ENCODE peak calls at places on chromosomes 1 and 21, in nine cellular contexts. A, H, U, C, D, O, Q, T and J are unnamed samples.
A peak's percentile ranks its signal among the peaks of the same experiment; 100 is the strongest.

GRCh38 chr1:14835725-14836124 is 237.2 kb downstream of the KAZN start:
- DNase-seq in H (no peak), Q (no peak), O (no peak), C (no peak), A (peak; percentile 32), U (no peak), T (no peak), D (no peak), J (no peak)

GRCh38 chr1:57133686-57134085 is 167.9 kb upstream of the C8B start:
- DNase-seq in A (peak; percentile 69), O (no peak), D (no peak), U (no peak), Q (no peak), T (no peak), H (no peak), C (no peak), J (no peak)

GRCh38 chr1:8082945-8083344 is 56.8 kb upstream of the ERRFI1 start:
- DNase-seq in C (no peak), T (no peak), D (no peak), H (no peak), Q (no peak), A (peak; percentile 76), O (no peak), U (no peak), J (peak; percentile 26)

GRCh38 chr1:1304331-1305299 is 3.1 kb downstream of the ACAP3 start:
- DNase-seq in A (peak; percentile 89), C (no peak), U (peak; percentile 78), T (no peak), O (peak; percentile 61), D (peak; percentile 98), H (no peak), Q (no peak), J (peak; percentile 80)

GRCh38 chr1:91011726-91012125 is 10.1 kb downstream of the ZNF644 start:
- DNase-seq in U (no peak), T (no peak), C (no peak), H (no peak), Q (no peak), O (no peak), D (no peak), A (peak; percentile 66), J (no peak)

GRCh38 chr1:215807926-215808325 is 240.8 kb downstream of the KCTD3 start:
- DNase-seq in H (no peak), D (no peak), C (no peak), Q (no peak), U (no peak), O (no peak), T (no peak), A (peak; percentile 52), J (no peak)

GRCh38 chr1:215475719-215476525 is 91.2 kb upstream of the KCTD3 start:
- DNase-seq in U (no peak), D (no peak), Q (no peak), H (no peak), T (no peak), O (no peak), A (peak; percentile 85), C (no peak), J (no peak)

GRCh38 chr1:69911301-69911801 is 294.0 kb downstream of the LRRC40 start:
- DNase-seq in C (no peak), D (no peak), T (no peak), U (no peak), A (peak; percentile 88), O (no peak), Q (no peak), H (no peak), J (no peak)

GRCh38 chr1:66624412-66625060 is 90.6 kb downstream of the SGIP1 start:
- DNase-seq in D (no peak), U (no peak), H (no peak), A (peak; percentile 88), O (no peak), T (no peak), Q (no peak), C (no peak), J (no peak)

GRCh38 chr1:41632788-41633575 is 148.5 kb upstream of the EDN2 start:
- DNase-seq in T (no peak), A (no peak), D (no peak), U (no peak), O (no peak), Q (no peak), C (no peak), H (no peak), J (no peak)

GRCh38 chr1:25360596-25361581 is 22.8 kb downstream of the TMEM50A start:
- DNase-seq in O (no peak), Q (no peak), A (peak; percentile 85), U (no peak), H (no peak), C (no peak), T (no peak), D (no peak), J (no peak)

GRCh38 chr21:33767960-33768359 is 125.7 kb downstream of the ITSN1 start:
- DNase-seq in H (no peak), T (no peak), C (no peak), Q (no peak), D (no peak), U (no peak), A (peak; percentile 3), O (no peak), J (no peak)

GRCh38 chr1:204255225-204255624 is 41.4 kb upstream of the GOLT1A start:
- DNase-seq in T (no peak), U (no peak), H (no peak), C (no peak), Q (no peak), O (peak; percentile 63), A (no peak), D (peak; percentile 4), J (no peak)

GRCh38 chr1:236280438-236281285 is 1.1 kb downstream of the ERO1B start:
- DNase-seq in H (no peak), D (peak; percentile 51), Q (peak; percentile 25), O (no peak), C (no peak), T (no peak), U (peak; percentile 12), A (no peak), J (no peak)

GRCh38 chr1:42939216-42939615 is 19.5 kb downstream of the SLC2A1 start:
- DNase-seq in D (peak; percentile 78), A (no peak), H (no peak), O (no peak), C (no peak), U (peak; percentile 47), Q (no peak), T (no peak), J (no peak)

GRCh38 chr1:60296794-60297193 is 223.2 kb upstream of the C1orf87 start:
- DNase-seq in C (no peak), T (no peak), H (no peak), A (no peak), O (no peak), U (no peak), Q (no peak), D (no peak), J (no peak)

GRCh38 chr1:77768006-77768405 is 8.4 kb upstream of the USP33 start:
- DNase-seq in Q (no peak), D (no peak), A (peak; percentile 18), H (no peak), U (no peak), C (no peak), T (no peak), O (no peak), J (no peak)

GRCh38 chr1:167095368-167095767 is 1.5 kb downstream of the STYXL2 start:
- DNase-seq in O (no peak), A (peak; percentile 63), H (no peak), Q (no peak), C (no peak), D (no peak), T (no peak), U (no peak), J (no peak)

GRCh38 chr1:204456826-204457361 is 37.7 kb downstream of the PIK3C2B start:
- DNase-seq in U (no peak), O (no peak), C (no peak), H (no peak), Q (no peak), A (no peak), T (no peak), D (no peak), J (peak; percentile 56)

GRCh38 chr1:186213225-186213607 is 161.8 kb downstream of the TPR start:
- DNase-seq in Q (no peak), H (no peak), T (no peak), A (no peak), U (no peak), O (no peak), D (no peak), C (no peak), J (no peak)

GRCh38 chr1:88983791-88984552 is 8.5 kb downstream of the KYAT3 start:
- DNase-seq in U (no peak), D (peak; percentile 84), Q (peak; percentile 30), C (no peak), H (no peak), A (peak; percentile 71), O (no peak), T (no peak), J (no peak)

GRCh38 chr21:41971891-41972290 is 18.1 kb upstream of the C2CD2 start:
- DNase-seq in Q (no peak), D (no peak), U (no peak), C (no peak), H (no peak), T (no peak), O (no peak), A (no peak), J (no peak)

GRCh38 chr1:198267056-198267455 is 110.3 kb downstream of the NEK7 start:
- DNase-seq in T (no peak), O (no peak), A (no peak), U (no peak), C (no peak), H (no peak), Q (no peak), D (no peak), J (no peak)

GRCh38 chr1:242212401-242212800 is 213.5 kb upstream of the MAP1LC3C start:
- DNase-seq in T (no peak), O (peak; percentile 61), D (no peak), U (no peak), C (no peak), Q (no peak), H (no peak), A (no peak), J (no peak)

GRCh38 chr1:31977361-31978131 is 36.1 kb upstream of the KHDRBS1 start:
- DNase-seq in C (no peak), O (peak; percentile 67), T (no peak), D (no peak), Q (no peak), H (no peak), U (no peak), A (peak; percentile 65), J (no peak)

GRCh38 chr1:1431845-1432565 is 3.5 kb upstream of the VWA1 start:
- DNase-seq in O (peak; percentile 25), T (no peak), C (no peak), H (no peak), A (no peak), D (peak; percentile 62), Q (no peak), U (peak; percentile 70), J (peak; percentile 75)

GRCh38 chr1:204077979-204078696 is 5.2 kb downstream of the SOX13 start:
- DNase-seq in Q (no peak), O (peak; percentile 76), A (no peak), H (no peak), C (no peak), D (peak; percentile 96), T (no peak), U (no peak), J (no peak)

GRCh38 chr1:165828103-165828558 is 717 bp downstream of the UCK2 start:
- DNase-seq in C (no peak), O (peak; percentile 40), U (peak; percentile 62), T (no peak), H (peak; percentile 35), A (peak; percentile 63), Q (peak; percentile 17), D (no peak), J (peak; percentile 22)